ENCODE peak calls at places on chromosomes 3 and 15, in eight cellular contexts. One of them, this sample, is unnamed.

GRCh38 chr3:141360888-141361598 is 7.3 kb upstream of the ZBTB38 start:
- DNase-seq in osteocyte: no peak
- DNase-seq in activated CD4-positive, alpha-beta T cell treated with anti-CD3 and anti-CD28 coated beads, Interleukin-2, amount 50 U/mL, for 4 hours: no peak
- DNase-seq in left colon: no peak
- DNase-seq in T-helper 1 cell: no peak
- DNase-seq in neural crest cell: no peak
- DNase-seq in putamen: peak
- DNase-seq in AG08396: peak
- DNase-seq in this sample: peak

GRCh38 chr15:25250011-25250596 is 188.7 kb downstream of the UBE3A start:
- DNase-seq in osteocyte: no peak
- DNase-seq in activated CD4-positive, alpha-beta T cell treated with anti-CD3 and anti-CD28 coated beads, Interleukin-2, amount 50 U/mL, for 4 hours: no peak
- DNase-seq in left colon: no peak
- DNase-seq in T-helper 1 cell: no peak
- DNase-seq in neural crest cell: no peak
- DNase-seq in putamen: no peak
- DNase-seq in AG08396: no peak
- DNase-seq in this sample: no peak

GRCh38 chr3:62159693-62160092 is 213.7 kb downstream of the FEZF2 start:
- DNase-seq in osteocyte: no peak
- DNase-seq in activated CD4-positive, alpha-beta T cell treated with anti-CD3 and anti-CD28 coated beads, Interleukin-2, amount 50 U/mL, for 4 hours: no peak
- DNase-seq in left colon: peak
- DNase-seq in T-helper 1 cell: no peak
- DNase-seq in neural crest cell: no peak
- DNase-seq in putamen: peak
- DNase-seq in AG08396: peak
- DNase-seq in this sample: peak

GRCh38 chr3:167631471-167631870 is 22.3 kb downstream of the WDR49 start:
- DNase-seq in osteocyte: no peak
- DNase-seq in activated CD4-positive, alpha-beta T cell treated with anti-CD3 and anti-CD28 coated beads, Interleukin-2, amount 50 U/mL, for 4 hours: no peak
- DNase-seq in left colon: no peak
- DNase-seq in T-helper 1 cell: no peak
- DNase-seq in neural crest cell: no peak
- DNase-seq in putamen: no peak
- DNase-seq in AG08396: no peak
- DNase-seq in this sample: no peak

GRCh38 chr3:53680026-53680425 is 166.2 kb downstream of the CHDH start:
- DNase-seq in osteocyte: no peak
- DNase-seq in activated CD4-positive, alpha-beta T cell treated with anti-CD3 and anti-CD28 coated beads, Interleukin-2, amount 50 U/mL, for 4 hours: no peak
- DNase-seq in left colon: no peak
- DNase-seq in T-helper 1 cell: no peak
- DNase-seq in neural crest cell: no peak
- DNase-seq in putamen: no peak
- DNase-seq in AG08396: no peak
- DNase-seq in this sample: peak

GRCh38 chr15:29870495-29871151 is 48.4 kb upstream of the TJP1 start:
- DNase-seq in osteocyte: no peak
- DNase-seq in activated CD4-positive, alpha-beta T cell treated with anti-CD3 and anti-CD28 coated beads, Interleukin-2, amount 50 U/mL, for 4 hours: no peak
- DNase-seq in left colon: no peak
- DNase-seq in T-helper 1 cell: no peak
- DNase-seq in neural crest cell: peak
- DNase-seq in putamen: peak
- DNase-seq in AG08396: no peak
- DNase-seq in this sample: peak

GRCh38 chr3:103906808-103907207 is 1459.9 kb upstream of the ALCAM start:
- DNase-seq in osteocyte: no peak
- DNase-seq in activated CD4-positive, alpha-beta T cell treated with anti-CD3 and anti-CD28 coated beads, Interleukin-2, amount 50 U/mL, for 4 hours: no peak
- DNase-seq in left colon: no peak
- DNase-seq in T-helper 1 cell: no peak
- DNase-seq in neural crest cell: no peak
- DNase-seq in putamen: no peak
- DNase-seq in AG08396: no peak
- DNase-seq in this sample: no peak

GRCh38 chr3:140186421-140186920 is 251.5 kb downstream of the CLSTN2 start:
- DNase-seq in osteocyte: no peak
- DNase-seq in activated CD4-positive, alpha-beta T cell treated with anti-CD3 and anti-CD28 coated beads, Interleukin-2, amount 50 U/mL, for 4 hours: no peak
- DNase-seq in left colon: no peak
- DNase-seq in T-helper 1 cell: no peak
- DNase-seq in neural crest cell: no peak
- DNase-seq in putamen: peak
- DNase-seq in AG08396: no peak
- DNase-seq in this sample: peak

GRCh38 chr3:85081191-85081895 is 122.6 kb downstream of the CADM2 start:
- DNase-seq in osteocyte: no peak
- DNase-seq in activated CD4-positive, alpha-beta T cell treated with anti-CD3 and anti-CD28 coated beads, Interleukin-2, amount 50 U/mL, for 4 hours: no peak
- DNase-seq in left colon: no peak
- DNase-seq in T-helper 1 cell: no peak
- DNase-seq in neural crest cell: no peak
- DNase-seq in putamen: peak
- DNase-seq in AG08396: no peak
- DNase-seq in this sample: peak

GRCh38 chr15:90063733-90064247 is 38.5 kb downstream of the IDH2 start:
- DNase-seq in osteocyte: no peak
- DNase-seq in activated CD4-positive, alpha-beta T cell treated with anti-CD3 and anti-CD28 coated beads, Interleukin-2, amount 50 U/mL, for 4 hours: no peak
- DNase-seq in left colon: no peak
- DNase-seq in T-helper 1 cell: no peak
- DNase-seq in neural crest cell: no peak
- DNase-seq in putamen: peak
- DNase-seq in AG08396: no peak
- DNase-seq in this sample: peak

GRCh38 chr15:92921215-92922131 is 21.3 kb downstream of the CHD2 start:
- DNase-seq in osteocyte: no peak
- DNase-seq in activated CD4-positive, alpha-beta T cell treated with anti-CD3 and anti-CD28 coated beads, Interleukin-2, amount 50 U/mL, for 4 hours: no peak
- DNase-seq in left colon: no peak
- DNase-seq in T-helper 1 cell: no peak
- DNase-seq in neural crest cell: no peak
- DNase-seq in putamen: no peak
- DNase-seq in AG08396: no peak
- DNase-seq in this sample: no peak

This sample was measured in Ammon's horn.